ENCODE peak calls at places on chromosomes 12 and 14, in nine cellular contexts. H, C, Q, X, T, B, J, V and L are unnamed samples.

GRCh38 chr12:69779928-69780327 is 41.3 kb downstream of the RAB3IP start:
- DNase-seq in H (no peak), C (no peak), Q (no peak), X (peak), T (peak), B (no peak), J (no peak), V (no peak), L (no peak)

GRCh38 chr12:130427381-130427887 is 89.7 kb downstream of the PIWIL1 start:
- DNase-seq in H (peak), C (no peak), Q (no peak), X (no peak), T (no peak), B (no peak), J (no peak), V (no peak), L (peak)

GRCh38 chr12:18296201-18296908 is 35.0 kb downstream of the PIK3C2G start:
- DNase-seq in H (no peak), C (no peak), Q (no peak), X (no peak), T (no peak), B (no peak), J (no peak), V (no peak), L (no peak)

GRCh38 chr12:14993537-14994266 is 20.9 kb downstream of the PDE6H start:
- DNase-seq in H (no peak), C (no peak), Q (no peak), X (peak), T (no peak), B (no peak), J (no peak), V (no peak), L (no peak)

GRCh38 chr14:42633504-42634095 is 1026.9 kb downstream of the LRFN5 start:
- DNase-seq in H (no peak), C (no peak), Q (no peak), X (no peak), T (no peak), B (no peak), J (no peak), V (no peak), L (no peak)

GRCh38 chr14:104085889-104086201 is 345 bp downstream of the ASPG start:
- DNase-seq in H (no peak), C (no peak), Q (no peak), X (no peak), T (no peak), B (no peak), J (no peak), V (no peak), L (no peak)

GRCh38 chr14:32028599-32028998 is 48.5 kb upstream of the ARHGAP5 start:
- DNase-seq in H (no peak), C (no peak), Q (no peak), X (peak), T (no peak), B (no peak), J (no peak), V (no peak), L (no peak)

GRCh38 chr14:74134484-74134883 is 49.7 kb downstream of the LIN52 start:
- DNase-seq in H (no peak), C (no peak), Q (no peak), X (no peak), T (no peak), B (no peak), J (no peak), V (no peak), L (no peak)

GRCh38 chr12:105930612-105931011 is 208.1 kb downstream of the NUAK1 start:
- DNase-seq in H (no peak), C (no peak), Q (no peak), X (no peak), T (no peak), B (no peak), J (no peak), V (no peak), L (no peak)

GRCh38 chr14:77613207-77613606 is 3.2 kb downstream of the SPTLC2 start:
- DNase-seq in H (no peak), C (no peak), Q (no peak), X (no peak), T (no peak), B (no peak), J (no peak), V (no peak), L (no peak)

GRCh38 chr12:43550831-43551270 is 1.2 kb downstream of the ADAMTS20 start:
- DNase-seq in H (no peak), C (no peak), Q (no peak), X (no peak), T (no peak), B (no peak), J (no peak), V (no peak), L (no peak)

GRCh38 chr12:81668475-81668874 is 90.7 kb downstream of the PPFIA2 start:
- DNase-seq in H (no peak), C (no peak), Q (no peak), X (peak), T (no peak), B (no peak), J (peak), V (no peak), L (no peak)

GRCh38 chr14:76500480-76500879 is 124.5 kb downstream of the ESRRB start:
- DNase-seq in H (no peak), C (no peak), Q (no peak), X (no peak), T (no peak), B (no peak), J (no peak), V (no peak), L (no peak)

GRCh38 chr12:56565510-56566101 is 44.0 kb downstream of the RBMS2 start:
- DNase-seq in H (peak), C (peak), Q (no peak), X (peak), T (peak), B (no peak), J (peak), V (no peak), L (peak)

GRCh38 chr14:73753043-73753886 is 39.1 kb upstream of the PNMA1 start:
- DNase-seq in H (no peak), C (no peak), Q (no peak), X (peak), T (no peak), B (peak), J (no peak), V (no peak), L (peak)

GRCh38 chr12:132043216-132043615 is 93.5 kb downstream of the EP400 start:
- DNase-seq in H (no peak), C (no peak), Q (no peak), X (no peak), T (no peak), B (no peak), J (no peak), V (no peak), L (no peak)

GRCh38 chr14:49642163-49642562 is 7.1 kb upstream of the DNAAF2 start:
- DNase-seq in H (no peak), C (no peak), Q (no peak), X (no peak), T (no peak), B (no peak), J (no peak), V (no peak), L (no peak)

GRCh38 chr14:87679094-87679493 is 313.9 kb downstream of the GALC start:
- DNase-seq in H (no peak), C (no peak), Q (no peak), X (no peak), T (no peak), B (no peak), J (no peak), V (no peak), L (no peak)

GRCh38 chr12:21169878-21170472 is 39.0 kb downstream of the SLCO1B1 start:
- DNase-seq in H (peak), C (peak), Q (no peak), X (peak), T (peak), B (no peak), J (no peak), V (peak), L (no peak)

GRCh38 chr14:91361236-91361811 is 56.3 kb downstream of the CCDC88C start:
- DNase-seq in H (no peak), C (peak), Q (no peak), X (no peak), T (no peak), B (no peak), J (no peak), V (no peak), L (no peak)

GRCh38 chr12:48388430-48388829 is 37.7 kb upstream of the ZNF641 start:
- DNase-seq in H (no peak), C (no peak), Q (no peak), X (peak), T (no peak), B (no peak), J (no peak), V (no peak), L (no peak)